ENCODE peak calls at places on chromosomes 16 and 17, in five cellular contexts. Y is stimulated activated naive CD4-positive, alpha-beta T cell; D is mesenchymal stem cell; Q is breast epithelium; A is stimulated activated CD8-positive, alpha-beta memory T cell treated with anti-CD3 and anti-CD28 coated beads, Interleukin-7, amount 100 ng/mL, for 4 hours. K is an unnamed sample.

GRCh38 chr17:79848370-79848766 is 9.1 kb upstream of the CBX4 start:
- DNase-seq in Q (no peak), A (no peak), D (no peak), Y (no peak), K (no peak)

GRCh38 chr17:81187586-81188490 is 21.8 kb upstream of the AATK start:
- DNase-seq in D (no peak), Y (no peak), Q (no peak), A (no peak), K (no peak)

GRCh38 chr17:8621585-8621984 is 8.9 kb downstream of the MYH10 start:
- DNase-seq in Q (no peak), D (peak), A (no peak), Y (no peak), K (no peak)

GRCh38 chr16:81071816-81072215 is 5.2 kb downstream of the C16orf46 start:
- DNase-seq in D (no peak), Q (no peak), Y (no peak), A (no peak), K (peak)

GRCh38 chr16:1452530-1452929 is 8.2 kb upstream of the CCDC154 start:
- DNase-seq in A (no peak), Q (no peak), Y (no peak), D (no peak), K (no peak)

GRCh38 chr17:9332164-9332527 is 243.5 kb downstream of the STX8 start:
- DNase-seq in Y (no peak), Q (no peak), D (no peak), A (no peak), K (no peak)

GRCh38 chr16:80569440-80570105 is 28.8 kb downstream of the DYNLRB2 start:
- DNase-seq in Y (no peak), D (no peak), A (peak), Q (no peak), K (no peak)

GRCh38 chr16:66006485-66006884 is 360.0 kb upstream of the CDH5 start:
- DNase-seq in Q (no peak), A (no peak), D (no peak), Y (no peak), K (no peak)

GRCh38 chr17:5817475-5818395 is 233.4 kb upstream of the NLRP1 start:
- DNase-seq in Q (no peak), D (no peak), Y (no peak), A (no peak), K (no peak)

GRCh38 chr17:82222816-82223215 is 6.0 kb upstream of the SLC16A3 start:
- DNase-seq in Y (no peak), A (no peak), Q (no peak), D (no peak), K (no peak)

GRCh38 chr16:89179656-89180315 is 8.2 kb downstream of the CDH15 start:
- DNase-seq in A (no peak), Q (no peak), D (no peak), Y (no peak), K (no peak)

GRCh38 chr17:67245694-67246397 is 850 bp upstream of the HELZ start:
- DNase-seq in Q (no peak), D (no peak), A (peak), Y (peak), K (no peak)

GRCh38 chr17:13786000-13786598 is 184.4 kb upstream of the HS3ST3A1 start:
- DNase-seq in Y (no peak), A (no peak), Q (no peak), D (peak), K (no peak)

GRCh38 chr17:61808442-61808841 is 54.9 kb downstream of the BRIP1 start:
- DNase-seq in Q (no peak), D (no peak), A (no peak), Y (no peak), K (no peak)

GRCh38 chr16:84048306-84048705 is 5.7 kb upstream of the SLC38A8 start:
- DNase-seq in D (no peak), Q (no peak), Y (no peak), A (no peak), K (peak)

GRCh38 chr17:47622179-47622549 is 27.6 kb upstream of the KPNB1 start:
- DNase-seq in Q (no peak), A (no peak), D (no peak), Y (no peak), K (no peak)

GRCh38 chr17:81432873-81433451 is 37.7 kb downstream of the BAHCC1 start:
- DNase-seq in A (no peak), D (no peak), Q (peak), Y (no peak), K (no peak)

GRCh38 chr17:74008196-74008595 is 195.3 kb upstream of the RPL38 start:
- DNase-seq in D (no peak), A (no peak), Q (no peak), Y (no peak), K (peak)

GRCh38 chr16:3646348-3646920 is 8.1 kb upstream of the DNASE1 start:
- DNase-seq in A (no peak), Q (peak), Y (no peak), D (peak), K (peak)

GRCh38 chr17:42405076-42405475 is 16.8 kb upstream of the STAT3 start:
- DNase-seq in Y (no peak), A (no peak), D (no peak), Q (no peak), K (no peak)

GRCh38 chr17:45735488-45735887 is 48.6 kb upstream of the CRHR1 start:
- DNase-seq in D (no peak), Q (no peak), A (no peak), Y (no peak), K (no peak)

GRCh38 chr16:29148867-29149272 is 164.0 kb downstream of the LAT start:
- DNase-seq in Y (peak), A (peak), D (no peak), Q (peak), K (no peak)

GRCh38 chr17:4498461-4499397 is at the start of gene SPNS2:
- DNase-seq in D (peak), A (peak), Q (no peak), Y (peak), K (no peak)

GRCh38 chr17:82848022-82848592 is 8.3 kb upstream of the ZNF750 start:
- DNase-seq in Q (peak), A (peak), D (no peak), Y (no peak), K (no peak)

GRCh38 chr17:77325826-77326581 is 185.2 kb downstream of the SEC14L1 start:
- DNase-seq in D (no peak), Q (peak), A (no peak), Y (no peak), K (no peak)

GRCh38 chr16:2308089-2308962 is 32.2 kb downstream of the ABCA3 start:
- DNase-seq in Q (no peak), A (no peak), D (no peak), Y (no peak), K (no peak)

GRCh38 chr17:67364847-67365761 is 1.3 kb downstream of the PSMD12 start:
- DNase-seq in D (no peak), A (no peak), Q (no peak), Y (no peak), K (no peak)

GRCh38 chr16:55453909-55454308 is 25.1 kb upstream of the MMP2 start:
- DNase-seq in Y (no peak), D (no peak), A (no peak), Q (no peak), K (no peak)

GRCh38 chr16:30896203-30896889 is at the start of gene CTF1:
- DNase-seq in A (no peak), Q (peak), Y (peak), D (peak), K (peak)